ENCODE peak calls at places on chromosomes 16 and 17, in six cellular contexts. B is right cardiac atrium; L is mammary epithelial cell; C is heart left ventricle; Q is CD8-positive, alpha-beta T cell; T is lower lobe of right lung. K is an unnamed sample. For H3K4me1, the result is how much of the 10 kb centered on the place peaks cover.

GRCh38 chr17:49924116-49924515 is 44.9 kb upstream of the DLX4 start:
- DNase-seq in T (no peak), B (no peak), C (no peak), Q (no peak), L (no peak), K (no peak)

GRCh38 chr16:89801800-89802199 is 14.6 kb downstream of the FANCA start:
- DNase-seq in Q (no peak), L (no peak), B (no peak), C (no peak), T (no peak), K (no peak)

GRCh38 chr16:89924925-89925307 is 1.8 kb downstream of the TUBB3 start:
- DNase-seq in T (no peak), B (no peak), C (no peak), L (no peak), Q (no peak), K (no peak)

GRCh38 chr16:72560617-72561016 is 388.7 kb upstream of the PMFBP1 start:
- DNase-seq in Q (no peak), T (no peak), C (no peak), L (no peak), B (no peak), K (no peak)

GRCh38 chr17:51820252-51820651 is 338.3 kb downstream of the CA10 start:
- DNase-seq in C (no peak), T (no peak), B (no peak), L (peak), Q (no peak), K (no peak)

GRCh38 chr17:17890773-17891759 is 54.3 kb upstream of the SREBF1 start:
- DNase-seq in B (peak), L (peak), T (peak), C (peak), Q (peak), K (no peak)

GRCh38 chr17:36629252-36629847 is 28.0 kb downstream of the MRM1 start:
- DNase-seq in B (peak), C (peak), Q (peak), L (peak), T (peak), K (peak)

GRCh38 chr16:84054271-84054670 is 11.7 kb upstream of the SLC38A8 start:
- DNase-seq in L (no peak), B (no peak), T (peak), C (peak), Q (no peak), K (peak)

GRCh38 chr17:62696726-62697490 is 69.4 kb downstream of the MRC2 start:
- DNase-seq in L (no peak), Q (no peak), C (no peak), T (peak), B (peak), K (peak)

GRCh38 chr17:80942360-80943345 is 49.0 kb upstream of the CHMP6 start:
- DNase-seq in C (peak), T (peak), L (no peak), Q (no peak), B (peak), K (peak)

GRCh38 chr17:31067699-31068184 is 27.0 kb upstream of the NF1 start:
- DNase-seq in C (no peak), L (peak), B (no peak), Q (no peak), T (no peak), K (no peak)

GRCh38 chr16:72434159-72434558 is 262.2 kb upstream of the PMFBP1 start:
- DNase-seq in L (peak), B (no peak), T (no peak), Q (no peak), C (no peak), K (no peak)

GRCh38 chr17:57835333-57835900 is 14.4 kb downstream of the MRPS23 start:
- DNase-seq in T (no peak), L (no peak), C (no peak), B (no peak), Q (no peak), K (no peak)
- H3K4me1 ChIP-seq in T (under half), L (under half), C (under half), B (under half), Q (under half), K (under half)

GRCh38 chr16:75580-76501 is 2.2 kb upstream of the MPG start:
- DNase-seq in Q (no peak), T (peak), L (no peak), B (peak), C (peak), K (peak)
- H3K4me1 ChIP-seq in Q (under half), T (half or more), L (under half), B (under half), C (half or more), K (under half)

DNA sequence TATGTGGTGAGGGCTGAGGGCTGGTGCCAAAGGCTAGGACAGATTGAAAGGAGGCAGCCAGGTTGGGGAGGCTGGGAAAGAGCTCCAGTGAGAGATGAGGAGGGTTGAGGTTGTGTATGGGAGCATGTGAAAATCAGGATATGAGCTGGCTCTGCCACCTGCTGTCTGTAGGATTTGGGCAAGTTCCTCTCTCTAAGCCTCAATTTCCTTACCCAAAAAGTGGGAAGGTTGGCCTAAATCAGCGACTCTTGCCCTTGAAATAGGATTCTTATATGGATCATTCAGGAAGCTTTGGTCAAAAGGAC is 6.1 kb upstream of the CCL1 start:
- DNase-seq in B (no peak), C (no peak), L (no peak), T (no peak), Q (no peak), K (no peak)
- H3K4me1 ChIP-seq in B (under half), C (under half), L (under half), T (under half), Q (under half), K (under half)

DNA sequence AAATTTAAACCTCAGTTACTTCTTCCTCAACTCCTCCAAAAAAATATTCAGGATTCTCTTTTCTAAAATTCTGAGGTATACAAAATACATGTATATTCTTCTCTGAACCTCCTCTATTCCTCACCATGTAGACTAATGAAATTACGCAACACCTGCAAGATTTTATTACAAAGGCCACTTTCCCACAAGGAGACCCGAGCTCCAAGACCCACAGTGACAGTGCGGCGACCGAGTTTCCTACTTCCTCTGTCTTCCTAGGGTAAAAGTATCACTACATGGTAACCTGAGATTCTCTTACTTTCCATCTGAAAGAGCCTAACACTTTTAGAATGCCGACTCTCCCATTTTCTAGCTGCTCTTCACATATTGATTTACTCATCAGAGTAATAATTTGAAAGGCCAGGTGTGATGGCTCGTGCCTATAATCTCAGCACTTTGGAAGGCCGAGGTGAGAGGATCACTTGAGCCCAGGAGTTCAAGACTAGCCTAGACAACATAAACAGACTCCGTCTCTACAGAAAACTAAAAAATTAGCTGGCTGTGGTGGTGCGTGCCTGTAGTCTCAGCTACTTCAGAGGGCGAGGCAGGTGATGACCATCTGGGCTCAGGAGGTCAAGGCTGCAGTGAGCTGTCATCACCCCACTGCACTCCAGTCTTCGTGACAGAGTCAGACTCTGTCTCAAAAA is 35.7 kb downstream of the CYTH1 start:
- DNase-seq in L (no peak), T (no peak), Q (no peak), C (no peak), B (no peak), K (no peak)
- H3K4me1 ChIP-seq in L (under half), T (half or more), Q (half or more), C (under half), B (under half), K (under half)

GRCh38 chr16:87382023-87382785 is 1.4 kb downstream of the FBXO31 start:
- DNase-seq in L (no peak), B (no peak), T (peak), C (no peak), Q (no peak), K (peak)
- H3K4me1 ChIP-seq in L (under half), B (under half), T (under half), C (half or more), Q (under half), K (under half)

GRCh38 chr17:83091257-83092141 is 12.1 kb downstream of the METRNL start:
- DNase-seq in T (peak), L (no peak), Q (no peak), C (peak), B (peak), K (peak)
- H3K4me1 ChIP-seq in T (under half), L (under half), Q (under half), C (half or more), B (under half), K (under half)

GRCh38 chr16:30949655-30950515 is 1.0 kb downstream of the ORAI3 start:
- DNase-seq in C (peak), L (peak), Q (peak), T (peak), B (peak), K (peak)
- H3K4me1 ChIP-seq in C (under half), L (under half), Q (under half), T (under half), B (under half), K (under half)

GRCh38 chr17:76495663-76496400 is 5.4 kb downstream of the RHBDF2 start:
- DNase-seq in Q (no peak), C (no peak), L (no peak), B (no peak), T (no peak), K (no peak)
- H3K4me1 ChIP-seq in Q (half or more), C (half or more), L (under half), B (under half), T (half or more), K (under half)

GRCh38 chr17:21213005-21213404 is 956 bp downstream of the TMEM11 start:
- DNase-seq in B (no peak), L (no peak), T (no peak), C (no peak), Q (no peak), K (no peak)

GRCh38 chr17:21210411-21211076 is 3.4 kb downstream of the TMEM11 start:
- DNase-seq in B (no peak), L (no peak), T (no peak), C (no peak), Q (no peak), K (no peak)

GRCh38 chr17:21213491-21214014 is 408 bp downstream of the TMEM11 start:
- DNase-seq in T (peak), C (no peak), L (no peak), Q (peak), B (peak), K (peak)

GRCh38 chr17:21214015-21214776 is at the start of gene TMEM11:
- DNase-seq in T (peak), B (peak), C (peak), Q (peak), L (peak), K (peak)

DNA sequence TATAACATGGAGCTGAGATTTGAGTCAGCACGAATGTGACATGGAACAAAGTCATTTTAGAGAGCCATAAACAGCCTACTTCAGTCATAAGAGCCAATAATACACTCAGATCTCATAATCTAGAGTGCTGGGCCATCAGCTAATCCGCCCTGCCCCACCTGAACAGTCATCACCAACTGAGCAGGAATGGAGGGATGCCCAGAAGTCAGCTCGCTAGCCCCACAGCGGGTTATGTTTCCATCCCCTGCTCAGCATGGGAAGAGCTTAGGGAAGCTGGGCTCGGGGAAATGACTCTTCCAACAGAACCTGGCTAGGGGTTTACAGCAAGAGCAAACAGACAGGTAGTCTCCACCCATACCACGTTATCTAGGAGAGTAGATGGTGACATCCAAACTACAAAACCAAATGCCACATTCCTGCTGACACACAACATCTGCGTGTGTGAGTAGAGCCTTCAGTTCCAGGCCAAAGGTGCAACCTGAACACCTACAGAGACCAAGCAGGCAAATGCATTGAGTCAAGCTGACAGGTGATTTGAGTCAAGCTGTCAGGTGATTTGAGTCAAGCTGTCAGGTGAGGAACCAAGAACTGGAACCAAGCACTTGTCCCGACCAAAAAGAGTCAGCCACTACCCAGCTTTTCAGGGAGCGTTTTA is 2.0 kb downstream of the TMEM11 start:
- DNase-seq in L (no peak), B (no peak), Q (no peak), T (no peak), C (no peak), K (no peak)
- H3K4me1 ChIP-seq in L (under half), B (under half), Q (under half), T (half or more), C (half or more), K (under half)

DNA sequence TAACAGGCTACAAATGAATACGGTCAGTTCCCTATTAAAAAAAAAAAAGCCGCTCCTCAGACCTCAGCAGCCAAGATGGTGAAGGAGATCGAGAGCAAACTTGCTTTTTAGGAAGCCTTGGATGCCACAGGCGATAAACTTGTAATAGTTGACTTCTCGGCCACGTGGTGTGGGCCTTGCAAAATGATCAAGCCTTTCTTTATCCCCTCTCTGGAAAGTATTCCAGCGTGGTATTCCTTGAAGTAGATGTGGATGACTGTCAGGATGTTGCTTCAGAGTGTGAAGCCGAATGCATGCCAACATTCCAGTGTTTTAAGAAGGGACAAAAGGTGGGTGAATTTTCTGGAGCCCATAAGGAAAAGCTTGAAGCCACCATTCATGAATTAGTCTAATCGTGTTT is 11.8 kb upstream of the GGT6 start:
- DNase-seq in L (no peak), C (no peak), B (no peak), T (no peak), Q (no peak), K (no peak)
- H3K4me1 ChIP-seq in L (under half), C (under half), B (under half), T (under half), Q (under half), K (under half)

K was measured in aorta.